ENCODE peak calls at places on chromosome 2, in nine cellular contexts. One of them, this sample, is unnamed.

GRCh38 chr2:176206677-176207076 is 18.2 kb downstream of the HOXD1 start:
- DNase-seq in tibial nerve: no peak
- DNase-seq in cardiac muscle cell: no peak
- DNase-seq in HCT116: no peak
- DNase-seq in ascending aorta: no peak
- DNase-seq in PC-9: no peak
- DNase-seq in lower lobe of right lung: no peak
- DNase-seq in AG04450: no peak
- DNase-seq in RWPE1: no peak
- DNase-seq in this sample: no peak

GRCh38 chr2:172248381-172249173 is 145.9 kb upstream of the DLX2 start:
- DNase-seq in tibial nerve: no peak
- DNase-seq in cardiac muscle cell: no peak
- DNase-seq in HCT116: no peak
- DNase-seq in ascending aorta: no peak
- DNase-seq in PC-9: peak
- DNase-seq in lower lobe of right lung: no peak
- DNase-seq in AG04450: no peak
- DNase-seq in RWPE1: peak
- DNase-seq in this sample: no peak

GRCh38 chr2:14778015-14778414 is 145.5 kb downstream of the LRATD1 start:
- DNase-seq in tibial nerve: no peak
- DNase-seq in cardiac muscle cell: no peak
- DNase-seq in HCT116: no peak
- DNase-seq in ascending aorta: no peak
- DNase-seq in PC-9: peak
- DNase-seq in lower lobe of right lung: no peak
- DNase-seq in AG04450: no peak
- DNase-seq in RWPE1: peak
- DNase-seq in this sample: no peak

GRCh38 chr2:207135340-207135739 is 30.4 kb downstream of the KLF7 start:
- DNase-seq in tibial nerve: no peak
- DNase-seq in cardiac muscle cell: no peak
- DNase-seq in HCT116: no peak
- DNase-seq in ascending aorta: no peak
- DNase-seq in PC-9: peak
- DNase-seq in lower lobe of right lung: no peak
- DNase-seq in AG04450: no peak
- DNase-seq in RWPE1: peak
- DNase-seq in this sample: no peak

GRCh38 chr2:132901661-132902060 is 231.7 kb upstream of the LYPD1 start:
- DNase-seq in tibial nerve: no peak
- DNase-seq in cardiac muscle cell: no peak
- DNase-seq in HCT116: no peak
- DNase-seq in ascending aorta: no peak
- DNase-seq in PC-9: no peak
- DNase-seq in lower lobe of right lung: no peak
- DNase-seq in AG04450: no peak
- DNase-seq in RWPE1: no peak
- DNase-seq in this sample: no peak

GRCh38 chr2:28649481-28650260 is 102.0 kb upstream of the PPP1CB start:
- DNase-seq in tibial nerve: no peak
- DNase-seq in cardiac muscle cell: no peak
- DNase-seq in HCT116: peak
- DNase-seq in ascending aorta: no peak
- DNase-seq in PC-9: peak
- DNase-seq in lower lobe of right lung: no peak
- DNase-seq in AG04450: no peak
- DNase-seq in RWPE1: peak
- DNase-seq in this sample: no peak

GRCh38 chr2:40251146-40251545 is 200.7 kb downstream of the SLC8A1 start:
- DNase-seq in tibial nerve: no peak
- DNase-seq in cardiac muscle cell: no peak
- DNase-seq in HCT116: no peak
- DNase-seq in ascending aorta: no peak
- DNase-seq in PC-9: peak
- DNase-seq in lower lobe of right lung: no peak
- DNase-seq in AG04450: no peak
- DNase-seq in RWPE1: no peak
- DNase-seq in this sample: no peak

GRCh38 chr2:239192456-239192855 is 208.4 kb downstream of the HDAC4 start:
- DNase-seq in tibial nerve: no peak
- DNase-seq in cardiac muscle cell: no peak
- DNase-seq in HCT116: no peak
- DNase-seq in ascending aorta: no peak
- DNase-seq in PC-9: no peak
- DNase-seq in lower lobe of right lung: no peak
- DNase-seq in AG04450: no peak
- DNase-seq in RWPE1: no peak
- DNase-seq in this sample: peak

GRCh38 chr2:112029164-112029563 is 25.9 kb upstream of the TMEM87B start:
- DNase-seq in tibial nerve: no peak
- DNase-seq in cardiac muscle cell: no peak
- DNase-seq in HCT116: no peak
- DNase-seq in ascending aorta: no peak
- DNase-seq in PC-9: peak
- DNase-seq in lower lobe of right lung: no peak
- DNase-seq in AG04450: no peak
- DNase-seq in RWPE1: no peak
- DNase-seq in this sample: no peak

GRCh38 chr2:237889811-237890210 is 30.4 kb downstream of the RAMP1 start:
- DNase-seq in tibial nerve: no peak
- DNase-seq in cardiac muscle cell: no peak
- DNase-seq in HCT116: no peak
- DNase-seq in ascending aorta: no peak
- DNase-seq in PC-9: no peak
- DNase-seq in lower lobe of right lung: peak
- DNase-seq in AG04450: no peak
- DNase-seq in RWPE1: no peak
- DNase-seq in this sample: no peak

GRCh38 chr2:222943820-222944219 is 83.0 kb downstream of the ACSL3 start:
- DNase-seq in tibial nerve: no peak
- DNase-seq in cardiac muscle cell: no peak
- DNase-seq in HCT116: no peak
- DNase-seq in ascending aorta: no peak
- DNase-seq in PC-9: peak
- DNase-seq in lower lobe of right lung: no peak
- DNase-seq in AG04450: no peak
- DNase-seq in RWPE1: no peak
- DNase-seq in this sample: no peak

GRCh38 chr2:10914272-10914693 is 2.5 kb downstream of the KCNF1 start:
- DNase-seq in tibial nerve: no peak
- DNase-seq in cardiac muscle cell: no peak
- DNase-seq in HCT116: no peak
- DNase-seq in ascending aorta: no peak
- DNase-seq in PC-9: no peak
- DNase-seq in lower lobe of right lung: no peak
- DNase-seq in AG04450: no peak
- DNase-seq in RWPE1: no peak
- DNase-seq in this sample: no peak
- TF ChIP-seq CTCF in tibial nerve: no peak
- TF ChIP-seq CTCF in cardiac muscle cell: peak
- TF ChIP-seq CTCF in HCT116: peak
- TF ChIP-seq CTCF in ascending aorta: no peak
- TF ChIP-seq CTCF in PC-9: peak
- TF ChIP-seq CTCF in lower lobe of right lung: no peak
- TF ChIP-seq CTCF in AG04450: peak
- TF ChIP-seq CTCF in RWPE1: no peak
- TF ChIP-seq CTCF in this sample: peak

GRCh38 chr2:120180066-120180465 is 43.1 kb downstream of the TMEM185B start:
- DNase-seq in tibial nerve: no peak
- DNase-seq in cardiac muscle cell: peak
- DNase-seq in HCT116: no peak
- DNase-seq in ascending aorta: no peak
- DNase-seq in PC-9: no peak
- DNase-seq in lower lobe of right lung: no peak
- DNase-seq in AG04450: no peak
- DNase-seq in RWPE1: no peak
- DNase-seq in this sample: no peak

GRCh38 chr2:120177973-120178372 is 45.2 kb downstream of the TMEM185B start:
- DNase-seq in tibial nerve: no peak
- DNase-seq in cardiac muscle cell: no peak
- DNase-seq in HCT116: no peak
- DNase-seq in ascending aorta: no peak
- DNase-seq in PC-9: no peak
- DNase-seq in lower lobe of right lung: no peak
- DNase-seq in AG04450: no peak
- DNase-seq in RWPE1: no peak
- DNase-seq in this sample: no peak

GRCh38 chr2:120175000-120175581 is 48.1 kb downstream of the TMEM185B start:
- DNase-seq in tibial nerve: no peak
- DNase-seq in cardiac muscle cell: peak
- DNase-seq in HCT116: peak
- DNase-seq in ascending aorta: no peak
- DNase-seq in PC-9: peak
- DNase-seq in lower lobe of right lung: no peak
- DNase-seq in AG04450: peak
- DNase-seq in RWPE1: peak
- DNase-seq in this sample: no peak

GRCh38 chr2:120176526-120176925 is 46.7 kb downstream of the TMEM185B start:
- DNase-seq in tibial nerve: no peak
- DNase-seq in cardiac muscle cell: no peak
- DNase-seq in HCT116: no peak
- DNase-seq in ascending aorta: no peak
- DNase-seq in PC-9: no peak
- DNase-seq in lower lobe of right lung: no peak
- DNase-seq in AG04450: no peak
- DNase-seq in RWPE1: no peak
- DNase-seq in this sample: no peak

DNA sequence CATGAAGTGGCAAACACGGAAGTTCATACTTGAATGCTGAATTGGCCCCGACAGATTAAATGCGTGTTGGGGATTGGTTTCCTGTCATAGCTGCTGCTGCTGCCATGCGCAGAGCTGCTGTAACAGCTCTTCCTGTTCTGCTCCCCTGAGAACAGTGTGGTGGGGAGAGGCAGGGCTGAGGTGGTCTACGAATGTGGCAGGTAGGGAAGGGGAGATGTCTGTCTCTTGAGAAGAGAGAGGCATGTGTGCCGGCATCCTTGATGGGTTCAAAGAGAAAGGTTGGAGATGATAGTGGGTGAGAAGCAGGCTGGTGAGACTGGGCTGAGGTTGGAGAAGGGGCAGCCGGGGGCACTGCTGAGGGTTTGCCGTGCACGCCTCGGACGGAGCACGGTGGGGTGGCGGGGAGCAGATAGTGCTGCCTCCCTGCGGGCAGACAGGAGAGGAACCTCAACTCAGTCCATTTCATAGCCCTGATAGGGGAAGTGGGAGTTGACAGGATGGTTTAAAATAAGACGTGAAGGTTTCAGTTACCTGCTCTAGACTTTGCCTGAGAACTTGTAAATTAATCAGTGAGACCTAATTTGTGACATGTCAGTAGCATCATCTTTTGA is 46.1 kb downstream of the TMEM185B start:
- DNase-seq in tibial nerve: no peak
- DNase-seq in cardiac muscle cell: no peak
- DNase-seq in HCT116: no peak
- DNase-seq in ascending aorta: peak
- DNase-seq in PC-9: no peak
- DNase-seq in lower lobe of right lung: peak
- DNase-seq in AG04450: no peak
- DNase-seq in RWPE1: peak
- DNase-seq in this sample: no peak
- TF ChIP-seq CTCF in tibial nerve: no peak
- TF ChIP-seq CTCF in cardiac muscle cell: peak
- TF ChIP-seq CTCF in HCT116: no peak
- TF ChIP-seq CTCF in ascending aorta: peak
- TF ChIP-seq CTCF in PC-9: no peak
- TF ChIP-seq CTCF in lower lobe of right lung: peak
- TF ChIP-seq CTCF in AG04450: peak
- TF ChIP-seq CTCF in RWPE1: peak
- TF ChIP-seq CTCF in this sample: no peak

GRCh38 chr2:3612639-3613523 is 18.0 kb downstream of the COLEC11 start:
- DNase-seq in tibial nerve: no peak
- DNase-seq in cardiac muscle cell: no peak
- DNase-seq in HCT116: no peak
- DNase-seq in ascending aorta: no peak
- DNase-seq in PC-9: no peak
- DNase-seq in lower lobe of right lung: no peak
- DNase-seq in AG04450: no peak
- DNase-seq in RWPE1: no peak
- DNase-seq in this sample: peak

GRCh38 chr2:3610415-3610814 is 15.5 kb downstream of the COLEC11 start:
- DNase-seq in tibial nerve: no peak
- DNase-seq in cardiac muscle cell: no peak
- DNase-seq in HCT116: no peak
- DNase-seq in ascending aorta: no peak
- DNase-seq in PC-9: no peak
- DNase-seq in lower lobe of right lung: no peak
- DNase-seq in AG04450: no peak
- DNase-seq in RWPE1: no peak
- DNase-seq in this sample: no peak

GRCh38 chr2:3611136-3611535 is 16.2 kb downstream of the COLEC11 start:
- DNase-seq in tibial nerve: no peak
- DNase-seq in cardiac muscle cell: no peak
- DNase-seq in HCT116: no peak
- DNase-seq in ascending aorta: no peak
- DNase-seq in PC-9: no peak
- DNase-seq in lower lobe of right lung: no peak
- DNase-seq in AG04450: no peak
- DNase-seq in RWPE1: no peak
- DNase-seq in this sample: no peak

GRCh38 chr2:3611611-3612010 is 16.7 kb downstream of the COLEC11 start:
- DNase-seq in tibial nerve: no peak
- DNase-seq in cardiac muscle cell: no peak
- DNase-seq in HCT116: no peak
- DNase-seq in ascending aorta: no peak
- DNase-seq in PC-9: no peak
- DNase-seq in lower lobe of right lung: no peak
- DNase-seq in AG04450: no peak
- DNase-seq in RWPE1: no peak
- DNase-seq in this sample: no peak

GRCh38 chr2:3613524-3613905 is 18.6 kb downstream of the COLEC11 start:
- DNase-seq in tibial nerve: no peak
- DNase-seq in cardiac muscle cell: no peak
- DNase-seq in HCT116: no peak
- DNase-seq in ascending aorta: no peak
- DNase-seq in PC-9: no peak
- DNase-seq in lower lobe of right lung: no peak
- DNase-seq in AG04450: no peak
- DNase-seq in RWPE1: no peak
- DNase-seq in this sample: peak
- TF ChIP-seq CTCF in tibial nerve: no peak
- TF ChIP-seq CTCF in cardiac muscle cell: no peak
- TF ChIP-seq CTCF in HCT116: no peak
- TF ChIP-seq CTCF in ascending aorta: no peak
- TF ChIP-seq CTCF in PC-9: no peak
- TF ChIP-seq CTCF in lower lobe of right lung: no peak
- TF ChIP-seq CTCF in AG04450: no peak
- TF ChIP-seq CTCF in RWPE1: no peak
- TF ChIP-seq CTCF in this sample: no peak

GRCh38 chr2:135473567-135473966 is 57.5 kb downstream of the ZRANB3 start:
- DNase-seq in tibial nerve: no peak
- DNase-seq in cardiac muscle cell: peak
- DNase-seq in HCT116: no peak
- DNase-seq in ascending aorta: no peak
- DNase-seq in PC-9: no peak
- DNase-seq in lower lobe of right lung: no peak
- DNase-seq in AG04450: no peak
- DNase-seq in RWPE1: peak
- DNase-seq in this sample: no peak
- TF ChIP-seq CTCF in tibial nerve: no peak
- TF ChIP-seq CTCF in cardiac muscle cell: peak
- TF ChIP-seq CTCF in HCT116: peak
- TF ChIP-seq CTCF in ascending aorta: peak
- TF ChIP-seq CTCF in PC-9: peak
- TF ChIP-seq CTCF in lower lobe of right lung: peak
- TF ChIP-seq CTCF in AG04450: peak
- TF ChIP-seq CTCF in RWPE1: peak
- TF ChIP-seq CTCF in this sample: peak

GRCh38 chr2:152176113-152176714 is 651 bp upstream of the STAM2 start:
- DNase-seq in tibial nerve: no peak
- DNase-seq in cardiac muscle cell: no peak
- DNase-seq in HCT116: no peak
- DNase-seq in ascending aorta: no peak
- DNase-seq in PC-9: peak
- DNase-seq in lower lobe of right lung: no peak
- DNase-seq in AG04450: no peak
- DNase-seq in RWPE1: peak
- DNase-seq in this sample: no peak
- TF ChIP-seq CTCF in tibial nerve: no peak
- TF ChIP-seq CTCF in cardiac muscle cell: no peak
- TF ChIP-seq CTCF in HCT116: no peak
- TF ChIP-seq CTCF in ascending aorta: no peak
- TF ChIP-seq CTCF in PC-9: no peak
- TF ChIP-seq CTCF in lower lobe of right lung: no peak
- TF ChIP-seq CTCF in AG04450: no peak
- TF ChIP-seq CTCF in RWPE1: peak
- TF ChIP-seq CTCF in this sample: peak